ENCODE peak calls at places on chromosomes 5 and 9, in four cellular contexts. S is fibroblast of mammary gland, C is keratinocyte, F is LNCaP clone FGC. R is an unnamed sample.

GRCh38 chr5:98796197-98796972 is 22.9 kb downstream of the RGMB start:
- DNase-seq in F (no peak), C (no peak), S (peak), R (peak)

GRCh38 chr9:89657765-89658164 is 53.0 kb downstream of the GADD45G start:
- DNase-seq in C (no peak), S (no peak), F (no peak), R (no peak)

GRCh38 chr5:145743396-145744061 is 91.6 kb downstream of the PRELID2 start:
- DNase-seq in C (no peak), F (no peak), S (no peak), R (no peak)

GRCh38 chr5:172211676-172212075 is 17.7 kb downstream of the EFCAB9 start:
- DNase-seq in F (no peak), C (no peak), S (no peak), R (no peak)

GRCh38 chr5:170611446-170612088 is 107.7 kb downstream of the KCNIP1 start:
- DNase-seq in S (no peak), F (no peak), C (no peak), R (no peak)

GRCh38 chr9:2241875-2242741 is 227.0 kb downstream of the SMARCA2 start:
- DNase-seq in S (peak), F (peak), C (peak), R (peak)

GRCh38 chr9:121672213-121672612 is 20.8 kb downstream of the DAB2IP start:
- DNase-seq in C (no peak), F (no peak), S (peak), R (no peak)

GRCh38 chr5:10584714-10585113 is 20.8 kb downstream of the ANKRD33B start:
- DNase-seq in C (no peak), S (peak), F (no peak), R (no peak)

GRCh38 chr5:172005708-172006377 is 595 bp downstream of the FBXW11 start:
- DNase-seq in C (no peak), F (no peak), S (no peak), R (no peak)

GRCh38 chr9:108119530-108120113 is 630.1 kb upstream of the KLF4 start:
- DNase-seq in F (no peak), C (no peak), S (no peak), R (no peak)

GRCh38 chr9:108130896-108131295 is 641.3 kb upstream of the KLF4 start:
- DNase-seq in S (no peak), F (peak), C (no peak), R (no peak)

GRCh38 chr9:108125541-108125940 is 636.0 kb upstream of the KLF4 start:
- DNase-seq in C (no peak), F (no peak), S (no peak), R (no peak)
- TF ChIP-seq CTCF in C (peak), F (peak), S (peak), R (peak)

GRCh38 chr9:87662808-87663528 is 63.0 kb upstream of the CTSL start:
- DNase-seq in F (no peak), C (peak), S (peak), R (peak)
- TF ChIP-seq CTCF in F (peak), C (peak), S (peak), R (peak)

GRCh38 chr5:127446626-127447025 is 70.8 kb upstream of the PRRC1 start:
- DNase-seq in S (no peak), C (no peak), F (no peak), R (no peak)

GRCh38 chr5:127439544-127440096 is 77.8 kb upstream of the PRRC1 start:
- DNase-seq in C (no peak), F (no peak), S (no peak), R (no peak)

GRCh38 chr5:127447822-127448221 is 69.6 kb upstream of the PRRC1 start:
- DNase-seq in S (peak), F (no peak), C (no peak), R (peak)

GRCh38 chr5:127440831-127441230 is 76.6 kb upstream of the PRRC1 start:
- DNase-seq in S (peak), C (no peak), F (no peak), R (no peak)

GRCh38 chr5:127442085-127442484 is 75.4 kb upstream of the PRRC1 start:
- DNase-seq in S (peak), C (no peak), F (no peak), R (peak)
- TF ChIP-seq CTCF in S (peak), C (no peak), F (peak), R (peak)

GRCh38 chr9:582775-583174 is 258.7 kb upstream of the DMRT1 start:
- DNase-seq in C (no peak), F (no peak), S (no peak), R (no peak)

GRCh38 chr9:580652-581342 is 260.7 kb upstream of the DMRT1 start:
- DNase-seq in C (no peak), S (no peak), F (no peak), R (no peak)

DNA sequence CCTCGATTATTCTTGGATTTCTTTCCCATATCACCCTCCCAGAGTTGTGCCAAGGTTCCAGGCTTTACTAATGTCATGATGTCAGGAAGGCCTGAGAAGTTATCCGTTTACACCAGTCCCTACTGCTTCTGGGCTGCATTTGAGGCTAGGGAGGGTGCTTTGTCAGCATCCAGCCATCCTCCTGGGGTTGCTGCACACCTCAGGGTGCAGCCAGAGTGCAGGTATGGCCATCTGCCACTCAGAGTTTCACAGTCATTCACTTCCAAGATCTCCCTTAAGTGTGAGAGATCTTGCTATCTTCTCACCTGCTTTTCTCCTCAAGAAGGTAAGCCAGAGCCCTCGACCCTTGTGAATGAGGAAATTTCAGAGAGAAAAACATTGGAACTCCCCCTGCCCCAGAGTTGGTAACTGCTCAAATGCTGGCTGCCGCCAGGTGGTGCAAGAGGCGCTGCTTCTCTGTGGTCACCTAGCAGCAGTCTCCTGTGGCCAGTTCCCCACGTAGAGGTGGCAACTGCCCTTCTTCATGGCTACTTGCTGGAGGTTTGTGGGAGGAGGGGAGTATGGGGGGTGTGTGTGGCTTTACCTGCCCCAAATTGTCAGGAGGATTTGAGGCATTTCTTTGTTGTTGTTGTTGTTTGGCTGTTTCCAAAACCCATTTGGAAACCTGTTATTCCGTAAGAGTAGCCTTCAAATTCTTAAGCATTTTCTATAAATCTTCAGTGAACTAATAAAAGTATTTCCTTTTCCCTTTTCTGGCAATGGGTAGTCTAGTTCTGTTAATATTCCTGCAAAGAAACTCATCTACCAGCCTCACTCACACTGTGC is 259.6 kb upstream of the DMRT1 start:
- DNase-seq in C (no peak), S (no peak), F (no peak), R (no peak)
- TF ChIP-seq CTCF in C (peak), S (no peak), F (peak), R (peak)

GRCh38 chr9:123266655-123267421 is 1.5 kb downstream of the STRBP start:
- DNase-seq in C (no peak), S (no peak), F (no peak), R (no peak)

GRCh38 chr9:123268950-123269302 is 540 bp upstream of the STRBP start:
- DNase-seq in F (no peak), S (no peak), C (no peak), R (no peak)

GRCh38 chr9:123267481-123268239 is 726 bp downstream of the STRBP start:
- DNase-seq in S (no peak), C (no peak), F (no peak), R (no peak)

GRCh38 chr9:123268240-123268949 is at the start of gene STRBP:
- DNase-seq in F (peak), S (peak), C (peak), R (peak)

GRCh38 chr9:123269316-123269715 is 930 bp upstream of the STRBP start:
- DNase-seq in C (no peak), S (no peak), F (no peak), R (no peak)
- TF ChIP-seq CTCF in C (no peak), S (no peak), F (no peak), R (no peak)

GRCh38 chr9:113592806-113593575 is 129.5 kb downstream of the RGS3 start:
- DNase-seq in F (peak), C (no peak), S (no peak), R (no peak)

GRCh38 chr9:113590991-113591898 is 127.7 kb downstream of the RGS3 start:
- DNase-seq in F (peak), C (no peak), S (peak), R (peak)

GRCh38 chr9:113594484-113595299 is 131.2 kb downstream of the RGS3 start:
- DNase-seq in S (no peak), F (no peak), C (no peak), R (no peak)

GRCh38 chr9:113591899-113592625 is 128.5 kb downstream of the RGS3 start:
- DNase-seq in C (no peak), F (no peak), S (no peak), R (no peak)

GRCh38 chr9:113593682-113594281 is 130.3 kb downstream of the RGS3 start:
- DNase-seq in F (no peak), C (peak), S (peak), R (peak)
- TF ChIP-seq CTCF in F (no peak), C (no peak), S (no peak), R (peak)

DNA sequence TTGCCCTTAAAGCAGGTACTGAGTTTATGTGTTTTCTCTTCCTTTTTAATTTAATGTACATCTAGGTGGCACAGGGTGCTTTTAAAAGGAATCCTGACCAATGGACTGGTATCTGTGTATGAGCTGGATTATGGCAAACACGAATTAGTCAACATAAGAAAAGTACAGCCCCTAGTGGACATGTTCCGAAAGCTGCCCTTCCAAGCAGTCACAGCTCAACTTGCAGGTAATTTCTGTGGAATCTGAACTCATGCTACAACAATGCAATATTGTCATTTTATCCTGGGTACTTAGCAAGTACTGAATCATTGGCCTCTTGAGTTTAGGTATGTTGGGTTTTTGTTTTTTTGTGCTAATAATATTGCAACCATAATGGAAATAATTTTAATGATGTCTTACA is 14.4 kb upstream of the TMOD1 start:
- DNase-seq in C (no peak), F (no peak), S (peak), R (peak)
- TF ChIP-seq CTCF in C (peak), F (peak), S (peak), R (peak)

GRCh38 chr5:106121972-106122605 is 1548.6 kb downstream of the EFNA5 start:
- DNase-seq in S (peak), C (no peak), F (no peak), R (no peak)
- TF ChIP-seq CTCF in S (peak), C (peak), F (peak), R (peak)

R was measured in HFFc6.